ENCODE peak calls at places on chromosomes 6 and 20, in six cellular contexts. V is H9, M is GM20000, B is mammary epithelial cell, C is Panc1, Z is WERI-Rb-1. T is an unnamed sample.

GRCh38 chr6:151288711-151289398 is 49.1 kb downstream of the AKAP12 start:
- DNase-seq in M (no peak), C (no peak), Z (no peak), B (no peak), V (no peak), T (no peak)

GRCh38 chr6:34082348-34082747 is 63.5 kb downstream of the GRM4 start:
- DNase-seq in Z (no peak), B (no peak), M (no peak), C (no peak), V (no peak), T (no peak)

GRCh38 chr6:28135393-28135792 is 6.3 kb upstream of the ZKSCAN8 start:
- DNase-seq in B (no peak), M (no peak), V (no peak), C (no peak), Z (no peak), T (no peak)

GRCh38 chr20:51500311-51500710 is 42.2 kb downstream of the NFATC2 start:
- DNase-seq in M (peak), B (peak), Z (no peak), V (no peak), C (no peak), T (peak)

GRCh38 chr6:43267619-43268347 is 24.5 kb downstream of the TTBK1 start:
- DNase-seq in M (no peak), C (no peak), V (no peak), B (no peak), Z (no peak), T (no peak)

GRCh38 chr6:122580731-122581130 is 29.5 kb upstream of the PKIB start:
- DNase-seq in M (no peak), B (peak), V (no peak), C (no peak), Z (no peak), T (peak)

GRCh38 chr6:3410385-3411360 is 46.2 kb downstream of the SLC22A23 start:
- DNase-seq in Z (peak), B (no peak), M (peak), V (peak), C (peak), T (no peak)

GRCh38 chr6:136011475-136011874 is 160.0 kb downstream of the PDE7B start:
- DNase-seq in C (no peak), M (no peak), V (no peak), B (no peak), Z (no peak), T (no peak)

GRCh38 chr6:89411269-89412070 is 603 bp downstream of the RRAGD start:
- DNase-seq in V (peak), B (peak), C (no peak), Z (peak), M (peak), T (peak)

GRCh38 chr20:45506927-45507820 is 8.2 kb downstream of the SPINT3 start:
- DNase-seq in V (no peak), Z (no peak), M (no peak), C (no peak), B (peak), T (peak)

GRCh38 chr6:85390105-85390728 is 59.7 kb upstream of the NT5E start:
- DNase-seq in C (no peak), B (no peak), Z (no peak), V (no peak), M (no peak), T (peak)

GRCh38 chr6:56752009-56752408 is 109.3 kb upstream of the DST start:
- DNase-seq in Z (no peak), C (no peak), V (no peak), B (peak), M (no peak), T (peak)

DNA sequence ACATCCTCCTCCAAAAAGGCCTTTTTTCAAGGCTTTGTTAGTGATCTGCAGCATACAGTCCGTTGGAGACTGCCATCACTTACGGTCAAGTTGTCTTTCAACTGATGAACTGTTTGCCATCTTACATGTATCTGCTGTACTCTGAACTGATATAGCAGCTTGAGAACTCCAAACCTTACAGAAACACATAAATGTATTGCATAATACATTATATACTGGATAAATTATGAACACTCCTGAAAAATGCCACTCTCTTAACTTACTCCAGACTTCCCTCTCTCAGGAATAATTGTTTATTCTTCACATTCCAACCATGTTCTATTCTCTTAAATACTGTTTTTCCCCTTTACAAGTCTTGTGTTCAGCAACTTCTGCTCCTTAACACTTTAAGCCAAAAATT is 14.6 kb upstream of the RHAG start:
- DNase-seq in C (no peak), M (no peak), B (no peak), V (no peak), Z (no peak), T (no peak)
- TF ChIP-seq CTCF in C (no peak), M (no peak), B (no peak), V (no peak), Z (no peak), T (no peak)

GRCh38 chr20:23061713-23062561 is 12.5 kb upstream of the THBD start:
- DNase-seq in Z (no peak), V (peak), M (no peak), C (no peak), B (no peak), T (no peak)
- TF ChIP-seq CTCF in Z (peak), V (peak), M (no peak), C (peak), B (peak), T (peak)

GRCh38 chr20:44075950-44076232 is 111.1 kb downstream of the JPH2 start:
- DNase-seq in M (no peak), V (no peak), Z (no peak), C (no peak), B (no peak), T (no peak)
- TF ChIP-seq CTCF in M (no peak), V (no peak), Z (no peak), C (no peak), B (no peak), T (no peak)

DNA sequence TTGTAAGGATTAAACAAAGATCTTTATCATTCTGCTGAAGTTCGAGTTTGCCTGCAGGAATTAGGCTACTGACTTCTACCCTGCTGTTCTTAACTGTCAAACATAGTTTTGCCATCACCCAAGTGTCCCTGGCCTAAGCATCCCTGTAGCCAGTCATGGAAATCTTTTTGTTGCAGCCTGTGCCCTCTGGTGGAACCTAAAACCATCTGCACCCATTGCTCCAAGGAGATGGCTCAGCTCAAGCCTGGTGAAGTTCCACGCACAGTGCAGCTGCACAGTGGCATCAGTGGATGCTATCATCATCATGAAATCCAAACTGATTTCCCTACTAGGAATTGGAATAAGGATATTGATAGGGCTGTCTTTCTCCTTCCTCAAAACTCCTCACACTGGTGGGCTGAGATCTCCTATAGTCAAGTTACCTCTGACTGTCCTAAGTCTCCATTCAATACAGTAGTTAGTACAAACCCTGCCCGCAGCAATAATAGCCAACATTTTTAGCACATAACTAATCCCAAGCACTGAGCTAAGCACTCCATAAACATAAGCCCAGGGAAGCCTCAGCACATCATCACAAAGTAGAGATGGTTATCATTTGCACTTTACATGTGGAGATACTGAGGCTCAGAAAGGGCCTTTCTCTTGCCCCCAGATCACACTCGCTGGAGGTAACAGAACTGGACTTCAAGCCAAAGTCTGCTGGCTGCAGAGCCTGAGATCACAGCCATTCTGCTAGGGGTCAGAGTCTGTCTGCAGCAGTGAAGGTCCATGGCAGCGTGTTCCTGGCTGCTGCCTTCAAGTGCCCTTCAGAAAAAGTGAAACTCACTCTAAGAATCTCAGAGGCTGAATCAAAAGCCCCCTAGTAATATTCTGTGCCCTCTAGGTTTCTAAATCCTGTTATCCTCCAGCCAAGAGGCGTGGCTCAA is 77.2 kb upstream of the MC3R start:
- DNase-seq in B (peak), V (no peak), C (no peak), M (no peak), Z (no peak), T (no peak)
- TF ChIP-seq CTCF in B (peak), V (no peak), C (peak), M (no peak), Z (peak), T (peak)

GRCh38 chr6:31004285-31004684 is 6.0 kb upstream of the MUC22 start:
- DNase-seq in V (no peak), M (peak), B (peak), C (no peak), Z (no peak), T (peak)

GRCh38 chr6:31001489-31001888 is 8.8 kb upstream of the MUC22 start:
- DNase-seq in B (no peak), Z (no peak), V (no peak), C (no peak), M (no peak), T (no peak)

GRCh38 chr6:31005249-31006020 is 4.8 kb upstream of the MUC22 start:
- DNase-seq in C (no peak), Z (no peak), B (no peak), M (no peak), V (no peak), T (no peak)

GRCh38 chr6:31007694-31008093 is 2.6 kb upstream of the MUC22 start:
- DNase-seq in C (no peak), M (no peak), V (no peak), Z (no peak), B (peak), T (peak)

GRCh38 chr6:31004794-31005193 is 5.5 kb upstream of the MUC22 start:
- DNase-seq in Z (no peak), V (no peak), M (no peak), C (no peak), B (no peak), T (no peak)
- TF ChIP-seq CTCF in Z (no peak), V (no peak), M (no peak), C (no peak), B (no peak), T (no peak)

T was measured in foreskin keratinocyte.